ENCODE peak calls at places on chromosome 2, in four cellular contexts. P is Panc1, Q is HepG2, Z is K562. O is an unnamed sample.
A peak's percentile ranks its signal among the peaks of the same experiment; 100 is the strongest.

GRCh38 chr2:203431391-203432185 is 103.4 kb downstream of the ABI2 start:
- DNase-seq in P (no peak), Q (no peak), Z (no peak), O (no peak)

GRCh38 chr2:72827999-72828646 is 2.3 kb upstream of the EXOC6B start:
- DNase-seq in P (no peak), Q (peak; percentile 22), Z (no peak), O (no peak)

GRCh38 chr2:215966951-215967350 is 46.4 kb downstream of the MREG start:
- DNase-seq in P (no peak), Q (no peak), Z (no peak), O (no peak)

GRCh38 chr2:160363961-160364733 is 129.5 kb downstream of the RBMS1 start:
- DNase-seq in P (no peak), Q (no peak), Z (no peak), O (no peak)

GRCh38 chr2:236862961-236863728 is 222.5 kb upstream of the COPS8 start:
- DNase-seq in P (no peak), Q (no peak), Z (no peak), O (no peak)

GRCh38 chr2:130727286-130727924 is 1.5 kb upstream of the GPR148 start:
- DNase-seq in P (no peak), Q (no peak), Z (peak; percentile 88), O (peak; percentile 52)

GRCh38 chr2:197212344-197213262 is 98.0 kb downstream of the ANKRD44 start:
- DNase-seq in P (no peak), Q (no peak), Z (no peak), O (no peak)

GRCh38 chr2:119126650-119127049 is 31.9 kb downstream of the C1QL2 start:
- DNase-seq in P (no peak), Q (peak; percentile 26), Z (peak; percentile 76), O (peak; percentile 43)

GRCh38 chr2:121284424-121285076 is 452 bp downstream of the TFCP2L1 start:
- DNase-seq in P (no peak), Q (no peak), Z (no peak), O (no peak)

GRCh38 chr2:40937284-40937683 is 485.4 kb upstream of the SLC8A1 start:
- DNase-seq in P (no peak), Q (no peak), Z (no peak), O (no peak)

GRCh38 chr2:197201874-197202273 is 108.7 kb downstream of the ANKRD44 start:
- DNase-seq in P (no peak), Q (no peak), Z (no peak), O (no peak)

GRCh38 chr2:26509141-26509540 is 31.2 kb upstream of the OTOF start:
- DNase-seq in P (no peak), Q (no peak), Z (no peak), O (no peak)

GRCh38 chr2:150495993-150496627 is 8.6 kb upstream of the RND3 start:
- DNase-seq in P (no peak), Q (no peak), Z (no peak), O (no peak)

GRCh38 chr2:97718051-97718882 is 4.9 kb downstream of the ZAP70 start:
- DNase-seq in P (no peak), Q (no peak), Z (no peak), O (no peak)

GRCh38 chr2:215439404-215439803 is 3.5 kb upstream of the FN1 start:
- DNase-seq in P (no peak), Q (no peak), Z (peak; percentile 19), O (no peak)

GRCh38 chr2:98086491-98087446 is at the start of gene VWA3B:
- DNase-seq in P (no peak), Q (no peak), Z (peak; percentile 31), O (peak; percentile 46)

GRCh38 chr2:12931211-12931844 is 214.6 kb downstream of the TRIB2 start:
- DNase-seq in P (peak; percentile 51), Q (peak; percentile 3), Z (peak; percentile 27), O (peak; percentile 28)

GRCh38 chr2:233404227-233404626 is 49.9 kb downstream of the DGKD start:
- DNase-seq in P (no peak), Q (peak; percentile 48), Z (peak; percentile 51), O (peak; percentile 32)

GRCh38 chr2:148554459-148555247 is 89.9 kb upstream of the EPC2 start:
- DNase-seq in P (no peak), Q (no peak), Z (no peak), O (no peak)

GRCh38 chr2:239979243-239980023 is 45.7 kb downstream of the NDUFA10 start:
- DNase-seq in P (no peak), Q (no peak), Z (no peak), O (no peak)

GRCh38 chr2:10004401-10004800 is 38.9 kb upstream of the KLF11 start:
- DNase-seq in P (no peak), Q (no peak), Z (no peak), O (no peak)

GRCh38 chr2:160680294-160680693 is 186.7 kb upstream of the RBMS1 start:
- DNase-seq in P (no peak), Q (no peak), Z (no peak), O (no peak)

GRCh38 chr2:98382086-98382485 is 35.8 kb downstream of the CNGA3 start:
- DNase-seq in P (no peak), Q (no peak), Z (no peak), O (no peak)

GRCh38 chr2:219230201-219230540 is 565 bp downstream of the ANKZF1 start:
- DNase-seq in P (no peak), Q (peak; percentile 45), Z (peak; percentile 65), O (no peak)

GRCh38 chr2:132849118-132849517 is 179.1 kb upstream of the LYPD1 start:
- DNase-seq in P (no peak), Q (no peak), Z (no peak), O (no peak)

GRCh38 chr2:39865751-39866150 is 86.7 kb upstream of the THUMPD2 start:
- DNase-seq in P (no peak), Q (no peak), Z (no peak), O (no peak)

GRCh38 chr2:212640428-212640827 is 101.8 kb upstream of the ERBB4 start:
- DNase-seq in P (no peak), Q (no peak), Z (no peak), O (peak; percentile 22)

GRCh38 chr2:103788875-103789715 is 1027.3 kb downstream of the TMEM182 start:
- DNase-seq in P (no peak), Q (peak; percentile 4), Z (no peak), O (no peak)

GRCh38 chr2:103781401-103781800 is 1019.6 kb downstream of the TMEM182 start:
- DNase-seq in P (no peak), Q (no peak), Z (no peak), O (no peak)

GRCh38 chr2:103788346-103788745 is 1026.5 kb downstream of the TMEM182 start:
- DNase-seq in P (no peak), Q (peak; percentile 12), Z (no peak), O (no peak)

GRCh38 chr2:103784271-103784670 is 1022.4 kb downstream of the TMEM182 start:
- DNase-seq in P (no peak), Q (no peak), Z (no peak), O (no peak)

DNA sequence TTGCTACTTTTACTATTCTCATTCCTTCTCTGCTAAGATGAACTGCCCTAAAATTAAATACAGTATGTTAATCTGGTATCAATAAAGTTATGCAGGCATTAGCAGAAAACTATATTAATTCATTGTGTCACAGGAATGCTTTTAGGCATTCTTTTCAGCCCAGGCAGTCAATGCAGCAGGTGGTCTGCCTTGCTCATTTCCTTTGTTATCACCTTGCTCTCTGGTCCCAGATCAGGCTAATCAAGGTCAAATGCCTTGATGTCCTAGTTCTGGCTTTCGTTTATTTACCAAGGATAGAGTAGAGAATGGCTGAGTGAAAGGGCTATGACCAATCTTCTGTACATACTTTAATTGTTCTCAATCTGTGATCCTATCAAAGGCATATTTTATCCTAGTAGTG is 1023.6 kb downstream of the TMEM182 start:
- DNase-seq in P (no peak), Q (no peak), Z (no peak), O (no peak)
- TF ChIP-seq TCF7L2 in P (no peak), Q (no peak), Z (no peak), O (no peak)

GRCh38 chr2:209671280-209671679 is 100.4 kb upstream of the UNC80 start:
- DNase-seq in P (no peak), Q (no peak), Z (no peak), O (no peak)
- TF ChIP-seq TCF7L2 in P (no peak), Q (no peak), Z (no peak), O (no peak)

GRCh38 chr2:38716185-38716584 is 35.0 kb downstream of the SRSF7 start:
- DNase-seq in P (no peak), Q (peak; percentile 83), Z (no peak), O (no peak)

GRCh38 chr2:38722271-38723115 is 28.7 kb downstream of the SRSF7 start:
- DNase-seq in P (no peak), Q (no peak), Z (no peak), O (no peak)

GRCh38 chr2:38719706-38720105 is 31.5 kb downstream of the SRSF7 start:
- DNase-seq in P (no peak), Q (no peak), Z (no peak), O (no peak)

GRCh38 chr2:38723173-38723572 is 28.0 kb downstream of the SRSF7 start:
- DNase-seq in P (no peak), Q (no peak), Z (no peak), O (no peak)

GRCh38 chr2:38720613-38721241 is 30.4 kb downstream of the SRSF7 start:
- DNase-seq in P (no peak), Q (no peak), Z (peak; percentile 55), O (no peak)
- TF ChIP-seq TCF7L2 in P (peak; percentile 13), Q (no peak), Z (no peak), O (no peak)

GRCh38 chr2:21038403-21039073 is 5.3 kb downstream of the APOB start:
- DNase-seq in P (no peak), Q (peak; percentile 80), Z (no peak), O (no peak)
- TF ChIP-seq TCF7L2 in P (no peak), Q (no peak), Z (no peak), O (no peak)

GRCh38 chr2:229257980-229258379 is 13.1 kb downstream of the PID1 start:
- DNase-seq in P (no peak), Q (no peak), Z (no peak), O (no peak)
- TF ChIP-seq TCF7L2 in P (no peak), Q (no peak), Z (no peak), O (no peak)

DNA sequence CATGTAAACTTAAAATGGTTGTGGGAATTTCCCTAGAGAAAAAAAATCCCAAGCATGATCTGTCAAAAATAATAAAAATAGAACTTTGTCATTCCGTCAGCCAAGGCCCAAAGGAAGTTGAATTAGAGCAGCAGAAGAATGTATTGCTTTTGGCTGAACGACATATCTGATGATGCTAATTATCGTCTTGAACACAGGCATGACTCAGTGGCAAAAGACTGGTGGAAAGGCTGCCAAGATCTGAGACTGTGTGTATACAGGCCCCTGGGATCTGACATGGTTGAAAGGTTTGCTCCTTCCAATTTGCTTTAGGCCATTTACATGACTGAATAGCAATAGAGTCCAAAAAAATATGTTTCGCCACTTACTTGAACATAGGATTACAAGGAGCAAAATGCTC is 1057.1 kb upstream of the CRIM1 start:
- DNase-seq in P (no peak), Q (no peak), Z (no peak), O (no peak)
- TF ChIP-seq TCF7L2 in P (no peak), Q (no peak), Z (no peak), O (no peak)

DNA sequence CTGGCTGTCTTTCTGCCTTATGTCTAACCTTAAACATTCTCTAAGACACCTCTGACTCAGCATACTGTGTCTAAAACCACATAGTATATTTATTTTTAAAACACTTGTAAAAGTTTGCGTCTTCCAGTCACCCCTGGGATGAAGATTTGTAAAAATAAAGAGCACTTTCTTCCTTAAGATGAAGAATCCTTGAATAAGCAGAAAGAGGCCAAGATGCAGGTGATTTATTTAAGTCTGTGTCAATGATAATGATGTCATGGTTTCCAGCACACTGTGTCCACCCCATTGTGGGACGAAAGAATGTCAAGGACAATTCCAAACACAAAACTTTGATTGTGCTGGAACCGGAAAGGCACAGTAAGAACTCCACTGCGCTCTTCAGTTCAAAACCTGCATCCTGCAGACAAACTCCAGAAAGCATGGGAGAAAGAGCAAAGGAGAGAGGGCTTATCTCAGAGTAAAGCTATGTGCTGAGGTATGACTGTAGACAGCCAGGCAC is 92.9 kb downstream of the ZEB2 start:
- DNase-seq in P (no peak), Q (peak; percentile 82), Z (no peak), O (no peak)
- TF ChIP-seq TCF7L2 in P (no peak), Q (no peak), Z (no peak), O (peak; percentile 12)

O was measured in HCT116.